ENCODE peak calls at places on chromosomes 12 and 14, in four cellular contexts. E, U, J and Z are unnamed samples.

GRCh38 chr14:83473846-83474245 is 1940.2 kb upstream of the SEL1L start:
- DNase-seq in E (no peak), U (no peak), J (no peak), Z (no peak)

GRCh38 chr12:38921025-38921677 is 15.8 kb upstream of the CPNE8 start:
- DNase-seq in E (no peak), U (no peak), J (no peak), Z (no peak)

GRCh38 chr14:67461341-67461985 is 27.1 kb downstream of the TMEM229B start:
- DNase-seq in E (no peak), U (no peak), J (no peak), Z (no peak)

GRCh38 chr14:32393119-32393518 is 64.0 kb downstream of the AKAP6 start:
- DNase-seq in E (no peak), U (no peak), J (no peak), Z (no peak)

GRCh38 chr12:31999692-32000091 is 40.5 kb downstream of the RESF1 start:
- DNase-seq in E (no peak), U (no peak), J (no peak), Z (no peak)

GRCh38 chr12:56216461-56216860 is 5.3 kb downstream of the RNF41 start:
- DNase-seq in E (no peak), U (no peak), J (no peak), Z (no peak)

GRCh38 chr14:94484476-94484875 is 8.5 kb upstream of the SERPINA9 start:
- DNase-seq in E (peak), U (no peak), J (no peak), Z (no peak)

GRCh38 chr14:89014570-89014847 is 190.1 kb downstream of the TTC8 start:
- DNase-seq in E (no peak), U (no peak), J (no peak), Z (no peak)

GRCh38 chr12:65822732-65823480 is 1.4 kb upstream of the HMGA2 start:
- DNase-seq in E (peak), U (no peak), J (no peak), Z (no peak)

GRCh38 chr12:110657747-110658146 is 31.2 kb downstream of the HVCN1 start:
- DNase-seq in E (no peak), U (no peak), J (peak), Z (no peak)

GRCh38 chr12:58097741-58098140 is 156.4 kb downstream of the ATP23 start:
- DNase-seq in E (no peak), U (no peak), J (no peak), Z (no peak)

DNA sequence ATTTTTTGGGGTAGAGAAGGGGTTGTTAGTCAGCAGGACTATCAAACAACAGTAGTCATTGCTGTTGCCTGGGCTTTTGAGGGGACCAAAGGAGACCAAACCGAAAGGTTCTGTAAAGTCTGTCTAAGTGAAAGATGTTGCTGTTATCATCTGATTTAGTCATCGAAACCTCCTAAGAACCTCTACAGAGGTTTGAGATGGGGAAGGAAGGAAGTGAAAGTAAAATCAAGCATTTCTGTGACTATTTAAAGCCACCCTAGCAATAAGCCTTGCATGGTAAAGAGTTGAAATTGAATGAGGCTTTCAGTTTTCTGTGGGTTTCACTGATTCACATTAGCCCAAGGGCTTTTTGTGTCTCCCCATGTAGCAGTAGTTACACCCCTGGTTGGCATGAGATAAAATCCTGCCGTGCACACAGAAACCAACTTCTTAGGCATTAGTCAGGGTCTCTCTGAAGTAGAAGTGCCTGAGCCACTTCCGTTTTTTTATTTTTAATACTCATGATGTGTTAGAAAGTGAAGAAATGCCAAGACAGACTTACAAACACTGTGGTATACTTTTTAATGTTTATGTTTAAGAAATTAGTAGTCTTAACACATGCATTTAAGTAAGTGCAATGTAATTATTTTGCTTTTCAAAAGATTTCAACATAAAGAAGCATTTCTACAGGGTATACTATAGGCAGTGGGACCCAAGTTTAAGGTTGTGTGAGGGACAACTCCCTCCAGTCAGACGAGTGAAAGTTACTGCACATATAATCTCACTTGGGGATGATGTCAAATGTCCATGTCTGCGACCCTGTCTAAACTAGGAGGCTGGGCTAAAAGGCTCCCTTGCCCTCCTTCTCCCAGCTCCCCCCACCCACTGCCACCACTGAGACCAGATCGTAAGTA is 50.4 kb downstream of the DYRK2 start:
- DNase-seq in E (no peak), U (no peak), J (no peak), Z (no peak)
- H3K4me3 ChIP-seq in E (no peak), U (no peak), J (no peak), Z (no peak)

DNA sequence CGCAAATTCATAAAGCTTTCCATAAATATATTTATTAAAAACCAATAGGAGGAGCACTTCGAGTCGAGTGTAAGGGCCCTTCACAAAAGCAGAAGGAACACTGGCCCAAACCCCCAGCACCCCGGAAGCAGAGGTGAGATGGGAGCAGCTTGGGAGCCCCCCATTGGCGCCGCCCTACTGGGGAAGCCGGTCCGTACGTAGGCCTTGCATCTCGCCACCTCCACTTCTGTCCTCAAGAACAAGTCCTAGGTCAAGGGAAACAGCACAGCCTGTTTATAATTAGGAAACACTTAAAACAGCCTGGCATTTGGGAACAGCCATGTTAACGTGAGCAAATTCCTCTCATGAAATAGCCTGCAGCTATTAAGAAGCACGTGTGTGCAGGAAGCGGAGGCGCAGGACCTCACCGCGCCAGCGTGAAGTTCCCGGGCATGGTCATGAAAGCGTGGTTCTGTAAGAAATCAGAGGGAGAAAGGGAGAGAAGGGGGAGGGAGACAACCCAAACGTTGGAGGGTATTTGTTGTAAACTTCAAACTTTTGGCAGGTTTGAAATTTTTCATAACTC is 7.7 kb downstream of the ANKRD9 start:
- DNase-seq in E (no peak), U (no peak), J (no peak), Z (no peak)
- H3K4me3 ChIP-seq in E (no peak), U (no peak), J (no peak), Z (no peak)

GRCh38 chr14:61475316-61475715 is 153.9 kb downstream of the PRKCH start:
- DNase-seq in E (no peak), U (no peak), J (no peak), Z (no peak)
- H3K4me3 ChIP-seq in E (no peak), U (no peak), J (no peak), Z (no peak)

GRCh38 chr12:25322351-25322750 is 71.6 kb upstream of the KRAS start:
- DNase-seq in E (no peak), U (no peak), J (no peak), Z (no peak)
- H3K4me3 ChIP-seq in E (no peak), U (no peak), J (no peak), Z (no peak)

DNA sequence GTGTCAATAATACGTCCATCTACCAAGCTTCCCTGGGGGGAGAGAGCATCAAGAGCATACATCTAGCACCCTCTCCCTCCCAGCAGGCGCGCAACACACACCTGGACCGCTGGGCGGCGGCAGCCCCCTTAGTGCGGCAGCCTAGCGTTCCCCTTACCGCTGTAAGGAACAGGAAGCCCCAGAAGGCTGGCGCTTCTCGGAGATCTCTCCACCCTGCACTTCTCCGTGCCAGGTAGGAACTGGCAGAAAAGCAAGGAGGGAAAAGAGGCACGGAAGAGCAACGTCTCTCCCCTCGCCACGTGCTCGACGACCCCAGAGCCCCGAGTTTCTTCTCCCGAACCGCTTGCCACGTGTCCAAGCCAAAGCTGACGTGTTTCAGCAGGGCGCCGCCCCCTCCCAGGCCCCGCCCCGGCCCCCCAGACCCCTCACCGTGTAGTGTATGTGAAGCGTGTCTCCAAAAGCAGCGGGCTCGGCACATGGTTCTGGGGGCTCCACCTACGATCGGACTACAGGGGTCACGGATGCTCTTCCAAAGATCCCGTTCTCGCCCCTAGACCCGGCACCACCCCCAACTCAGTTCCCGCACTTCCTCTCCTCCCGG is 575 bp downstream of the FKBP11 start:
- DNase-seq in E (no peak), U (peak), J (peak), Z (no peak)
- H3K4me3 ChIP-seq in E (peak), U (peak), J (peak), Z (peak)